ENCODE peak calls at places on chromosome 10, in four cellular contexts. H is CD4-positive, alpha-beta memory T cell; V is psoas muscle; L is upper lobe of left lung. F is an unnamed sample.

GRCh38 chr10:70749756-70750155 is 35.4 kb downstream of the TBATA start:
- DNase-seq in H (no peak), L (no peak), V (no peak), F (no peak)

GRCh38 chr10:78892383-78893191 is 176.2 kb upstream of the ZMIZ1 start:
- DNase-seq in V (peak; percentile 8), L (no peak), H (no peak), F (no peak)

GRCh38 chr10:132532784-132533560 is 4.6 kb upstream of the INPP5A start:
- DNase-seq in H (no peak), V (no peak), L (no peak), F (no peak)

GRCh38 chr10:79133386-79133785 is 64.6 kb downstream of the ZMIZ1 start:
- DNase-seq in V (no peak), L (no peak), H (no peak), F (no peak)

GRCh38 chr10:120719333-120719732 is 131.8 kb upstream of the WDR11 start:
- DNase-seq in V (no peak), L (no peak), H (no peak), F (no peak)

GRCh38 chr10:47082055-47082784 is 171.0 kb downstream of the PTPN20 start:
- DNase-seq in H (no peak), V (no peak), L (no peak), F (no peak)

GRCh38 chr10:80356563-80356999 is at the start of the genes DYDC1 and DYDC2:
- DNase-seq in L (peak; percentile 73), V (peak; percentile 60), H (no peak), F (no peak)

GRCh38 chr10:20966426-20966825 is 69.3 kb upstream of the NEBL start:
- DNase-seq in L (no peak), H (no peak), V (no peak), F (no peak)

GRCh38 chr10:30056767-30057355 is 2.5 kb downstream of the JCAD start:
- DNase-seq in V (no peak), H (no peak), L (no peak), F (no peak)

GRCh38 chr10:89079991-89080390 is 89.4 kb downstream of the FAS start:
- DNase-seq in V (no peak), H (no peak), L (no peak), F (no peak)

GRCh38 chr10:29470355-29470705 is 164.4 kb downstream of the SVIL start:
- DNase-seq in H (no peak), L (no peak), V (peak; percentile 68), F (no peak)

GRCh38 chr10:17607060-17607459 is 10.1 kb downstream of the HACD1 start:
- DNase-seq in H (no peak), V (no peak), L (no peak), F (no peak)

GRCh38 chr10:93995598-93996271 is 2.0 kb downstream of the PLCE1 start:
- DNase-seq in H (no peak), V (no peak), L (no peak), F (no peak)

GRCh38 chr10:67818323-67818722 is 19.7 kb downstream of the DNAJC12 start:
- DNase-seq in L (no peak), V (no peak), H (no peak), F (no peak)

GRCh38 chr10:132939957-132940790 is 2.2 kb downstream of the CFAP46 start:
- DNase-seq in H (no peak), L (no peak), V (peak; percentile 68), F (no peak)

GRCh38 chr10:126130291-126130710 is 233.9 kb downstream of the FANK1 start:
- DNase-seq in H (no peak), V (peak; percentile 78), L (no peak), F (no peak)

GRCh38 chr10:82266438-82266837 is 391.4 kb downstream of the NRG3 start:
- DNase-seq in L (no peak), V (no peak), H (no peak), F (no peak)

GRCh38 chr10:70853031-70853430 is 35.3 kb downstream of the PCBD1 start:
- DNase-seq in L (no peak), H (no peak), V (no peak), F (no peak)

GRCh38 chr10:32367793-32368453 is 21.0 kb upstream of the EPC1 start:
- DNase-seq in L (peak; percentile 65), H (peak; percentile 72), V (peak; percentile 72), F (peak; percentile 56)

GRCh38 chr10:996031-996430 is 7.8 kb downstream of the GTPBP4 start:
- DNase-seq in V (no peak), H (no peak), L (no peak), F (no peak)

GRCh38 chr10:15211464-15211979 is 43.0 kb upstream of the NMT2 start:
- DNase-seq in L (no peak), H (no peak), V (no peak), F (no peak)

GRCh38 chr10:130493446-130494198 is 357.4 kb downstream of the GLRX3 start:
- DNase-seq in V (no peak), L (no peak), H (no peak), F (no peak)

GRCh38 chr10:88232029-88232895 is 350.9 kb downstream of the RNLS start:
- DNase-seq in L (peak; percentile 75), H (no peak), V (peak; percentile 91), F (no peak)

GRCh38 chr10:77516575-77516974 is 121.0 kb downstream of the KCNMA1 start:
- DNase-seq in L (no peak), V (no peak), H (no peak), F (no peak)

GRCh38 chr10:69215405-69216176 is 4.5 kb upstream of the HKDC1 start:
- DNase-seq in L (no peak), H (peak; percentile 62), V (no peak), F (no peak)

GRCh38 chr10:47036771-47037170 is 125.5 kb downstream of the PTPN20 start:
- DNase-seq in L (no peak), H (no peak), V (peak; percentile 25), F (no peak)

GRCh38 chr10:90992462-90992861 is 71.6 kb upstream of the ANKRD1 start:
- DNase-seq in H (no peak), V (no peak), L (no peak), F (no peak)

GRCh38 chr10:130300608-130301025 is 164.4 kb downstream of the GLRX3 start:
- DNase-seq in H (no peak), V (peak; percentile 87), L (no peak), F (peak; percentile 8)

GRCh38 chr10:131872837-131873375 is 27.9 kb upstream of the PPP2R2D start:
- DNase-seq in L (no peak), H (no peak), V (no peak), F (no peak)

GRCh38 chr10:16599662-16600061 is 78.0 kb upstream of the C1QL3 start:
- DNase-seq in V (no peak), L (no peak), H (no peak), F (no peak)

GRCh38 chr10:61960396-61961120 is 59.1 kb downstream of the ARID5B start:
- DNase-seq in H (no peak), V (no peak), L (no peak), F (no peak)

GRCh38 chr10:62085404-62085803 is 183.2 kb downstream of the RTKN2 start:
- DNase-seq in H (no peak), V (no peak), L (no peak), F (no peak)

GRCh38 chr10:113680172-113681111 is 730 bp downstream of the CASP7 start:
- DNase-seq in H (peak; percentile 47), V (peak; percentile 65), L (peak; percentile 64), F (no peak)

GRCh38 chr10:103752680-103753248 is 102.6 kb downstream of the SH3PXD2A start:
- DNase-seq in L (no peak), V (peak; percentile 6), H (no peak), F (no peak)

GRCh38 chr10:36989233-36989632 is 136.2 kb upstream of the ANKRD30A start:
- DNase-seq in L (no peak), H (peak; percentile 22), V (no peak), F (no peak)
- H3K9me3 ChIP-seq in L (no peaks in the 10 kb centered on the region), H (peaks cover 2% of the 10 kb centered on the region), V (no peaks in the 10 kb centered on the region), F (no peaks in the 10 kb centered on the region)

DNA sequence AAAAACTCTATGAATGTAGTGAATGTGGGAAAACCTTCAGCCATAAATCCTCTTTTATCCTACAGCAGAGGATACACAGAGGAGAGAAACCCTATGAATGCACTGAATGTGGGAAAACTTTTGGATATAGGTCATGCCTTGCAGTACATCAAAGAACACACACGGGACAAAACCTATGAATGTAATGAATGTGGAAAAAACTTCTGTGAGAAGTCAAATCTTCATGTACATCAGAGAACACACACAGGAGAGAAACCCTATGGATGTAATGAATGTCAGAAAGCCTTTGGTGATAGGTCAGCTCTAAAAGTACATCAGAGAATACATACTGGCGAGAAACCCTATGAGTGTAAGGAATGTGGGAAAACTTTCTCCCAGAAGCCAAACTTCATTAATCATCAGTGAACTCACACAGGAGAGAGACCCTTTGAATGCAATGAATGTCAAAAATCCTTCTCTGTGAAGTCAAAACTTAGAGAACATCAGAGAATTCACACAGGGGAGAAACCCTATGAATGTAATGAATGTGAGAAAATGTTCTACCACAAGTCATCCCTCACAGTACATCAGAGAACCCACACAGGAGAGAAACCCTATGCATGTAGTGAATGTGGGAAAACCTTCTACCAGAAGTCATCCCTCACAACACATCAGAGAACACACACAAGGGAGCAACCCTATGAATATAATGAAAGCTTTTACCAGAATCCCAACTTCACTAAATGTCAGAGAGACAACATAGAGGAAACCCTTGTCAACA is 45.6 kb downstream of the ZNF487 start:
- DNase-seq in V (no peak), L (no peak), H (no peak), F (no peak)
- H3K9me3 ChIP-seq in V (peaks cover 29% of the 10 kb centered on the region), L (peaks cover 48% of the 10 kb centered on the region), H (peaks cover 18% of the 10 kb centered on the region), F (peaks cover 14% of the 10 kb centered on the region)

GRCh38 chr10:129057856-129058663 is 409.0 kb upstream of the MGMT start:
- DNase-seq in V (no peak), L (no peak), H (peak; percentile 46), F (peak; percentile 29)

GRCh38 chr10:129055966-129056365 is 411.1 kb upstream of the MGMT start:
- DNase-seq in H (no peak), V (no peak), L (no peak), F (no peak)

GRCh38 chr10:129056734-129057689 is 410.0 kb upstream of the MGMT start:
- DNase-seq in L (no peak), V (no peak), H (no peak), F (no peak)

GRCh38 chr10:129058664-129059155 is 408.3 kb upstream of the MGMT start:
- DNase-seq in V (no peak), H (no peak), L (no peak), F (no peak)

DNA sequence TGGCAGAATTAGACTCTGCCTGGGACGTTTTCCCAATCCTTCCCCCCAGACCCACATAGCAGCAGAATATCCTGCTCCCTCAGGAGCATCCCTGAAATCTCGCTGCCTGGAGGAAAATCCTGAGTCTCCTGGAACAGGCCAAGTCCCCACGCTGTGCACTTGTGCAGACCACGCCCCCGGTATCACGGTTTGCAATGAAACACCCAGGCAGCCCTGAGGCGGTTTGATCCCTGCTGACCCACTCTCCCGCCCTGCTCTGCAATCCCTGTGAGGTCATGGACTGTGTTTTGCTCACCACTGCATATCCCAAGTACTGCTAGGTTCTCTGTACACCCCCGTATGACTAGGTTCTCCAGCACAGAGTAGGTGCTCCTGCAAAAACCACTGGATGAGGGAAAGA is 411.8 kb upstream of the MGMT start:
- DNase-seq in H (no peak), L (no peak), V (no peak), F (no peak)
- H3K9me3 ChIP-seq in H (no peaks in the 10 kb centered on the region), L (no peaks in the 10 kb centered on the region), V (no peaks in the 10 kb centered on the region), F (no peaks in the 10 kb centered on the region)

DNA sequence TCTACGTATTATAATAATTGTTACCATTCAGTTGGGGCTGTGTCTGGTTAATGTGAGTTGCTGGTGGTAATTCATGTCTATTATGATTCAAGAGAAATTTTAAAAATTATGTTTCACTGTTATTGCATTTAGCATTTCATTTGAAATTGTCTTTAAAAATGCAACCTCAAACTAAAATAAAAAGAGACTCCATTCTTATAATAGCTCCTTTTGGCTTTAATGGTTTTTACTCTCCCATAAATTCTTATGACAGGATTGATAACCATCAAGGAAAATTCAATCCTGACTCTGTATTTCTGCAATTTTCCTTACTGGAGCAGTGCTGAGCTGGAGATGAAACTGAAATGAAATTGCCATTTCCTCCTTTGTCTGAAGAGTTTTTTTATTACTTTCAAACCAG is 262.7 kb downstream of the REEP3 start:
- DNase-seq in V (no peak), H (no peak), L (no peak), F (no peak)
- H3K9me3 ChIP-seq in V (no peaks in the 10 kb centered on the region), H (no peaks in the 10 kb centered on the region), L (no peaks in the 10 kb centered on the region), F (no peaks in the 10 kb centered on the region)